ENCODE peak calls at places on chromosomes 7 and 10, in five cellular contexts. C is AG10803, D is lower leg skin, K is cardiac fibroblast, R is GM12878. X is an unnamed sample.

GRCh38 chr7:90111-91063 is 102.0 kb upstream of the FAM20C start:
- DNase-seq in C (peak; percentile 81), D (no peak), K (peak; percentile 65), R (no peak), X (peak; percentile 59)

GRCh38 chr10:89301231-89301630 is 615 bp upstream of the IFIT2 start:
- DNase-seq in C (peak; percentile 68), D (no peak), K (peak; percentile 71), R (no peak), X (peak; percentile 80)

GRCh38 chr10:130652964-130653578 is 516.9 kb downstream of the GLRX3 start:
- DNase-seq in C (no peak), D (no peak), K (no peak), R (no peak), X (no peak)

GRCh38 chr10:72133517-72133916 is 45.2 kb upstream of the SPOCK2 start:
- DNase-seq in C (peak; percentile 62), D (no peak), K (peak; percentile 72), R (peak; percentile 92), X (peak; percentile 79)

GRCh38 chr7:100091411-100092181 is 2.8 kb downstream of the COPS6 start:
- DNase-seq in C (no peak), D (no peak), K (no peak), R (no peak), X (no peak)

GRCh38 chr10:19488592-19489280 is 327.5 kb upstream of the PLXDC2 start:
- DNase-seq in C (peak; percentile 4), D (no peak), K (peak; percentile 29), R (no peak), X (peak; percentile 41)

GRCh38 chr7:22718200-22718711 is 8.7 kb upstream of the IL6 start:
- DNase-seq in C (peak; percentile 89), D (no peak), K (peak; percentile 97), R (no peak), X (peak; percentile 94)

GRCh38 chr10:28640551-28640950 is 36.8 kb upstream of the BAMBI start:
- DNase-seq in C (no peak), D (no peak), K (no peak), R (no peak), X (no peak)

GRCh38 chr7:155861480-155861868 is 49.2 kb upstream of the SHH start:
- DNase-seq in C (no peak), D (no peak), K (no peak), R (no peak), X (no peak)

GRCh38 chr7:71348751-71349415 is 216.9 kb downstream of the GALNT17 start:
- DNase-seq in C (no peak), D (no peak), K (no peak), R (no peak), X (no peak)

GRCh38 chr7:7183833-7184463 is 1.6 kb downstream of the C1GALT1 start:
- DNase-seq in C (peak; percentile 22), D (no peak), K (peak; percentile 49), R (no peak), X (peak; percentile 38)

GRCh38 chr7:1742555-1743303 is 72.7 kb downstream of the ELFN1 start:
- DNase-seq in C (peak; percentile 11), D (peak; percentile 43), K (peak; percentile 39), R (no peak), X (peak; percentile 45)

GRCh38 chr10:116101616-116102015 is 171.4 kb downstream of the GFRA1 start:
- DNase-seq in C (peak; percentile 53), D (no peak), K (no peak), R (no peak), X (no peak)

GRCh38 chr10:132804785-132805426 is 19.0 kb upstream of the NKX6-2 start:
- DNase-seq in C (no peak), D (no peak), K (no peak), R (no peak), X (no peak)

GRCh38 chr7:47500103-47500563 is 81.8 kb downstream of the TNS3 start:
- DNase-seq in C (no peak), D (no peak), K (no peak), R (no peak), X (no peak)

GRCh38 chr10:61733358-61733940 is 70.7 kb downstream of the CABCOCO1 start:
- DNase-seq in C (peak; percentile 59), D (no peak), K (peak; percentile 78), R (no peak), X (peak; percentile 80)

GRCh38 chr7:133941496-133941895 is 185.6 kb upstream of the LRGUK start:
- DNase-seq in C (peak; percentile 96), D (no peak), K (peak; percentile 28), R (no peak), X (peak; percentile 8)

GRCh38 chr7:158323741-158324396 is 263.8 kb downstream of the PTPRN2 start:
- DNase-seq in C (no peak), D (no peak), K (no peak), R (no peak), X (no peak)

GRCh38 chr7:40516376-40516775 is 381.6 kb downstream of the SUGCT start:
- DNase-seq in C (peak; percentile 36), D (no peak), K (peak; percentile 50), R (no peak), X (peak; percentile 32)

DNA sequence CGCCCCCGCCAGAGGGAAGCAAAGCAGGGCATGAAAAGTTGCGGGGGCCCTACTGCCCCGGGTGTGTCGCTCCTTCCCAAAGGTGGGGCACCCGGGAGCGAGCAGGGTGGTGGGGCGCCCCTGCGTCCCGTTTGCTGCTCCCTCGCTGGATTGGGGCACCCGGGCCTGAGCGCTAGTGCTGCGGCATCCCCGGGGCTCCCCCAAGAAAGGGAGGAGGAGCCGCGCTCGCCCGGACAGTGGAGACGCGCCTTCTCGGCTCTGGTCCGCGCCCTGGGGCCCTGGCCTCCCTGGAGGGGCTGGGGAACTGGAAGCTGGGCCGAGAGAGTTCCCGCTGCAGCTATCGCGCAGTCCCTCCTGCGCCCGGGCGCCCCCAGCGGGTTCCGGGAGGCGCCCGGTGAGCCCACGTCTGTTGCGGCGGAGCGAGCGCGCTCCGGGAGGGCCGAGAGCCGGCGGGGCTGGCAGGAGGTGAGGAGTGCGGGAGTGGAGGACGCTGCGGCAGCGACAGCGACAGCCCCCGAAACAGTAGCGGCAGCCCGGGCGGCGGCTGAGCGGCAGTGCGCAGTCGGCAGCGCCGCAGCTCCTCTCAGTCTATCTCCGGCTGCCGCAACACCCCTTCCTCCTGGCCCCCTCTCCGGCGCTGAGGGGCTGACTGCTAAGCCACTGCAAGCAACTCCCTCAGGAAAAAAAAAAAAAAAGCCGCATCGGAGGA is 505 bp upstream of the BMPER start:
- DNase-seq in C (peak; percentile 72), D (no peak), K (peak; percentile 52), R (no peak), X (peak; percentile 31)
- TF ChIP-seq CTCF in C (peak; percentile 22), D (no peak), K (no peak), R (no peak), X (no peak)

GRCh38 chr10:14801693-14802092 is 27.0 kb upstream of the FAM107B start:
- DNase-seq in C (no peak), D (no peak), K (no peak), R (no peak), X (no peak)

GRCh38 chr10:14798631-14799030 is 23.9 kb upstream of the FAM107B start:
- DNase-seq in C (no peak), D (no peak), K (no peak), R (no peak), X (no peak)

GRCh38 chr10:14806318-14806717 is 31.5 kb downstream of the CDNF start:
- DNase-seq in C (no peak), D (no peak), K (no peak), R (no peak), X (no peak)

GRCh38 chr10:14803827-14804226 is 29.1 kb upstream of the FAM107B start:
- DNase-seq in C (no peak), D (no peak), K (no peak), R (no peak), X (no peak)

DNA sequence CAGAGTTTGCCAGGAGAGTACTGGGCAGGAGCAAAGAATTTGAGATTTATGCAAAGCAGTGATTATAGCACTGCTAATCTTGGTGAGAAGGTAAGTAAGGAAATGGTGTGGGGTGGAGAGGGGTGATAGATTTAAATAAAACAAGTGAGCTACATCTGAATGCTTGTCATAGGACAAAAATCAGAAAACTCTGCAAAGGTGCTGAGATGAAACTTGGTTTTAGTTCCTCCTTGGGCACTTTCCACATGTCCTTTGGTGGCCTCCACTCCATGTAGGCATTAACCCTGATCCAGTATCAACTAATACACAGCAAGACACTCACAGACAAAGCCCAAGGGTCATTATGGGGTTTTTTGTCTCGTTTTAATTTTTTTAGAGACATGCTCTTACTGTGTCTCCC is 25.7 kb upstream of the FAM107B start:
- DNase-seq in C (no peak), D (no peak), K (no peak), R (no peak), X (no peak)
- H3K4me3 ChIP-seq in C (no peak overlapping the region), D (no peak overlapping the region), K (no peak overlapping the region), R (no peak overlapping the region), X (no peak overlapping the region)

GRCh38 chr7:130458256-130458655 is 17.4 kb upstream of the CEP41 start:
- DNase-seq in C (no peak), D (no peak), K (no peak), R (peak; percentile 31), X (no peak)

GRCh38 chr7:130468612-130469011 is 23.3 kb upstream of the MEST start:
- DNase-seq in C (no peak), D (no peak), K (no peak), R (no peak), X (no peak)

GRCh38 chr7:130461256-130461655 is 20.4 kb upstream of the CEP41 start:
- DNase-seq in C (peak; percentile 87), D (no peak), K (no peak), R (no peak), X (no peak)

GRCh38 chr7:130463553-130464434 is 23.0 kb upstream of the CEP41 start:
- DNase-seq in C (no peak), D (no peak), K (no peak), R (no peak), X (no peak)
- TF ChIP-seq CTCF in C (no peak), D (no peak), K (no peak), R (no peak), X (no peak)

GRCh38 chr7:151408839-151409554 is 841 bp downstream of the WDR86 start:
- DNase-seq in C (no peak), D (no peak), K (no peak), R (peak; percentile 23), X (peak; percentile 68)

GRCh38 chr7:151408498-151408838 is 1.4 kb downstream of the WDR86 start:
- DNase-seq in C (no peak), D (no peak), K (no peak), R (no peak), X (no peak)

GRCh38 chr7:151410405-151411390 is 860 bp upstream of the WDR86 start:
- DNase-seq in C (no peak), D (no peak), K (no peak), R (no peak), X (peak; percentile 61)

GRCh38 chr7:151411551-151411950 is 1.7 kb upstream of the WDR86 start:
- DNase-seq in C (no peak), D (no peak), K (no peak), R (no peak), X (no peak)

DNA sequence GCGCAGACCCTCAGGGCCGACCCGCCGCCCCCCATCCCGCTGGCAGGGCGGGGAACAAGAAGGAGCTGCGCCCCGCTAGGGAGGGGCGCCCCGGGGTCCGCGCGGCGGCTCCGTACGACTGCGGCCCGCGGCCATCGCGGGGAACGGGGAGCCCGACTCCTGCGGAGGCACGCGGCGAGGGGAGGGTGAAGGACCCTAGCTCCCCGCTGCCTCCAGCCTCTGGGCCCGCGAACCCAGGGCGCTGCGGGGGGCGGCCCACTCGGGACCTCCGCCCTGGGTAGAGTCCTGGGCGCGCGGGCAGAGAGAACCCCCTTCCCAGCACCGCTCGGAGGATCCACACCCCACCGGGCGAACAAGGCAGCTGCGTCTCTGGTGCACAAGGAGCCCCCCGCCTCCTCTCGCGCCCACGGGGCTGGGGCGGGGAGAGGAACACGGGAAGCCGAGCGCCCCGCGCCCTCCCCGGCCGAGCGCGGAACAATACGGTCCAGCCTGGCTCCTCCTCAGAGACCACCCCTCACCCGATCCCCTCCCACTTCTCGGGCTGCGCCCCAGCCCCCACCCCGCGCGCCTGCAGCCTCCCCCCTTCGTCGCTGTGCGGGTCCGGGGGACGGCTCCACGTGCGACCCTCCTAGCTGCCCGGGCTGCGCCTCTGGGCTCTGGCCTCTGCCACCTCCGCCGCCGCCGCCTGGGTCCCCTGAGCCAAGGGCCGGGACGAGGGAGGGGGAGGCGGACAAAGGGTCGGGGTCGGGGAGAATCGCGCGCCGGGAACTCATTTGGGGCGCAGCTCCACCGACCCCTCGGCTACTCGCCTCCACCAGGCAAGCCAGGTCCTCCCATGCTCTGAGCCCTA is at the start of gene WDR86:
- DNase-seq in C (no peak), D (no peak), K (no peak), R (no peak), X (peak; percentile 45)
- H3K4me3 ChIP-seq in C (no peak within 1 kb of the TSS), D (peak within 1 kb of the TSS; percentile 19), K (no peak within 1 kb of the TSS), R (no peak within 1 kb of the TSS), X (peak within 1 kb of the TSS; percentile 76)